ENCODE peak calls at places on chromosome 7, in five cellular contexts. V is RWPE2, G is cardiac muscle cell, H is lower leg skin, R is foreskin fibroblast. F is an unnamed sample.
A peak's percentile ranks its signal among the peaks of the same experiment; 100 is the strongest.

GRCh38 chr7:107090452-107090851 is 45.9 kb downstream of the PRKAR2B start:
- DNase-seq in G (no peak), R (no peak), V (no peak), H (no peak), F (no peak)

GRCh38 chr7:6035686-6036085 is 4.5 kb downstream of the ANKRD61 start:
- DNase-seq in V (no peak), H (no peak), R (no peak), G (no peak), F (no peak)

GRCh38 chr7:155857141-155857540 is 44.9 kb upstream of the SHH start:
- DNase-seq in R (no peak), H (peak; percentile 12), G (no peak), V (no peak), F (no peak)

GRCh38 chr7:96686305-96686704 is 23.3 kb downstream of the SEM1 start:
- DNase-seq in G (peak; percentile 11), R (no peak), H (no peak), V (no peak), F (peak; percentile 14)

GRCh38 chr7:5670173-5670933 is 111.1 kb downstream of the RNF216 start:
- DNase-seq in R (no peak), V (no peak), G (no peak), H (no peak), F (no peak)

GRCh38 chr7:138625084-138625848 is 75.9 kb downstream of the SVOPL start:
- DNase-seq in H (no peak), G (peak; percentile 15), R (no peak), V (no peak), F (no peak)

GRCh38 chr7:7820409-7820808 is 102.0 kb upstream of the RPA3 start:
- DNase-seq in H (no peak), R (no peak), G (no peak), V (no peak), F (no peak)

GRCh38 chr7:31776616-31777015 is 89.6 kb downstream of the PPP1R17 start:
- DNase-seq in R (peak; percentile 30), V (no peak), G (peak; percentile 61), H (no peak), F (peak; percentile 68)

GRCh38 chr7:70703785-70704184 is 428.2 kb upstream of the GALNT17 start:
- DNase-seq in H (no peak), G (no peak), R (no peak), V (no peak), F (no peak)

GRCh38 chr7:64879800-64880199 is 23.3 kb upstream of the ZNF273 start:
- DNase-seq in G (no peak), V (no peak), H (peak; percentile 78), R (no peak), F (no peak)

GRCh38 chr7:90262438-90262837 is 17.5 kb downstream of the CFAP69 start:
- DNase-seq in H (no peak), G (peak; percentile 67), R (no peak), V (no peak), F (peak; percentile 60)

GRCh38 chr7:107463139-107464078 is 6.4 kb upstream of the GPR22 start:
- DNase-seq in V (no peak), H (no peak), R (peak; percentile 56), G (peak; percentile 80), F (peak; percentile 74)

GRCh38 chr7:55144333-55144954 is 125.6 kb downstream of the EGFR start:
- DNase-seq in R (no peak), G (no peak), H (peak; percentile 82), V (no peak), F (no peak)
- TF ChIP-seq CTCF in R (peak; percentile 12), G (no peak), H (no peak), V (no peak), F (peak; percentile 25)

GRCh38 chr7:24337180-24337579 is 53.2 kb downstream of the NPY start:
- DNase-seq in V (no peak), R (no peak), G (no peak), H (no peak), F (no peak)
- H3K4me3 ChIP-seq in V (no peak overlapping the region), R (no peak overlapping the region), G (no peak overlapping the region), H (no peak overlapping the region), F (no peak overlapping the region)

DNA sequence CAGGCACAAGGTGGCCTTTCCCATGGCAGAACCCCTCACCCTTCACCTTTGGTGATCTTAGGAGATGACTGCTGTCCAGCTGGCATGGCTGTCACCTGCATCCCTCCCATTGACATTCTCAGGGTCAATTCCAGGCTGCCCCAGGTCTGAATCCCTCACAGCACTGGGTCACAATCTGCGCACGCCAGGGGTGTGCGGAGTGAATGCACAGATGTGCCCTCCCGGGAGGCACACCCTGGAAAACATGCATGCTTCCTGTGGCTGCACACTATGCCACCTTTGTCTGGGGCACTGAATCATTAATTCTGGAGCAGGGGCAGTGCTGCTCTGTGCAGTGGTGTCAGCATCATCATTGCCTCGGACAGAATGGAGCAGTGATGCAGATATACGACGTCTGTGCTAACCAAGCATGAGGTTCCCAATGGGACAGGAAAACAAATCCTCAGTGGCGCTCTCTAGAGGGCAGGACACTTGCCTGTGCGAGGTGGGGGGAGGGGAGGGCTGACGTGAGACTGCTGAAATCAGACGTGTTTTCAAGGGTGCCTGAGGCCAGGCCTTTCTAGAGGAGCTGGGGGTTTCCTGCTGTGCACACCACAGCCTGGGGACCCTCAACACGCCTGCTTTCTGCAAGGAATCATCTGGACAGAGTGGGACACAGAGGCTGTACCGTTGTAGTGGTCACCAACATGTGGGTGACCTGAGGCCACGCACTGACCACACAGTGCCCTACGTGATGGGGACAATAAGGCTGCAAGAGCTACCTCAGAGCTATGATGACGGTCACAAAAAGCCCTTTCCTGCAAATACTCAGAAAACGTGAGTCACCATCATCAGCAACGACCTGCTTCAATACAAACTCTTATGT is 77.9 kb downstream of the HIPK2 start:
- DNase-seq in H (no peak), R (no peak), V (no peak), G (no peak), F (no peak)
- TF ChIP-seq CTCF in H (no peak), R (no peak), V (no peak), G (peak; percentile 9), F (peak; percentile 23)

DNA sequence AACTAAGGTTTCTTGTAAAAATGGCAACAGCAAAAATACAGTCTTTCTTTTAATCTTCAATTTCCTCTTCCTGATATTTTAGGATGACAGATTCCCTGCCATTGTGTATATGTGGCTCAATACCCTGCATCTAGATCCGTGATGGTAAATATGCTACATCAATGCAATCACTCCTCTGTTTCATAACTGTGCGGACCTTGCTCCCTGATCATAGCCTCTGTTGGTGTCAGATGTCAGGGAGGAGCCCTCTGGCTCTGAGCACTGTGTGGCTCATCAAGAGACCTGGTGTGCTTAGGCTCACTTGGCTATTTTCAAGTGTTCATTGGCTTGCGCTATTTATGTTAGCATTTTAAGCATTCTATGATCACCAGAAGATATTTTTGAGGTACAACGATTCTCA is 33.0 kb upstream of the AGR3 start:
- DNase-seq in V (no peak), G (no peak), H (no peak), R (no peak), F (no peak)
- H3K4me3 ChIP-seq in V (no peak overlapping the region), G (no peak overlapping the region), H (no peak overlapping the region), R (no peak overlapping the region), F (no peak overlapping the region)

DNA sequence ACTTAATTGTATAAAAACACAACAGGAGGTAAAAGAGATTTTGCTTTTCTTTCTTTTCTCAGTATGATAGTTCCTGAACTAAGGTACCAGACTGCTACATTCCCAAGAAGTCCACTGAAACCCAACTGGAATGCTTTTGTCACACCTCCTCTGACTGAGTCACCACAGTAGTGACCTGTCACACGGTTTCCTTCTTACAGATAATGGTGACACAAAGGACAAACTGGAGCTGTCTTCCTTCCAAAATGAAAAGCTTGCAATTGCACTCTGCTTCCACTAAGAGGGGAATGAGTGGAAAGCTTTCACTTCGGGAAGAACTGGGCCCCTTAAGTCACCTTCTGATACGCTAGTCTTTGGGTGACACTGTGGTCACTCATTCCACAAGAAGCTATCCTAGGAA is 122.2 kb downstream of the KMT2E start:
- DNase-seq in G (no peak), V (no peak), H (no peak), R (no peak), F (no peak)
- TF ChIP-seq CTCF in G (peak; percentile 29), V (no peak), H (no peak), R (no peak), F (no peak)

GRCh38 chr7:152522551-152522950 is 86.7 kb upstream of the KMT2C start:
- DNase-seq in R (no peak), G (peak; percentile 76), H (no peak), V (no peak), F (no peak)
- H3K4me3 ChIP-seq in R (peak overlapping the region; percentile 42), G (no peak overlapping the region), H (no peak overlapping the region), V (no peak overlapping the region), F (peak overlapping the region; percentile 4)

GRCh38 chr7:152859781-152860191 is 100.2 kb downstream of the ACTR3B start:
- DNase-seq in H (peak; percentile 39), G (no peak), V (no peak), R (no peak), F (no peak)
- TF ChIP-seq CTCF in H (no peak), G (peak; percentile 32), V (peak; percentile 23), R (peak; percentile 36), F (peak; percentile 19)

GRCh38 chr7:132608523-132608922 is 32.3 kb upstream of the PLXNA4 start:
- DNase-seq in H (no peak), G (no peak), V (no peak), R (no peak), F (no peak)
- H3K4me3 ChIP-seq in H (no peak overlapping the region), G (no peak overlapping the region), V (no peak overlapping the region), R (no peak overlapping the region), F (no peak overlapping the region)

F was measured in astrocyte of the spinal cord.